ENCODE peak calls at places on chromosomes 6 and 20, in ten cellular contexts. O, R, N, E, Z, T, C, Y, D and P are unnamed samples.

GRCh38 chr20:36235892-36236785 is at the start of gene AAR2:
- DNase-seq in T (peak; percentile 92), D (peak; percentile 51), Z (peak; percentile 82), E (peak; percentile 43), C (peak; percentile 20), Y (peak; percentile 71), N (peak; percentile 81), R (peak; percentile 73), O (peak; percentile 72), P (peak; percentile 66)

GRCh38 chr6:142421285-142422202 is 119.7 kb downstream of the ADGRG6 start:
- DNase-seq in R (no peak), D (no peak), T (no peak), E (no peak), Z (no peak), O (no peak), C (no peak), Y (no peak), N (no peak), P (no peak)

GRCh38 chr6:145327497-145328055 is 407.7 kb downstream of the EPM2A start:
- DNase-seq in Y (no peak), D (no peak), Z (no peak), R (no peak), C (no peak), E (no peak), O (no peak), N (no peak), T (no peak), P (no peak)

GRCh38 chr6:3383525-3383924 is 73.3 kb downstream of the SLC22A23 start:
- DNase-seq in T (no peak), Y (no peak), D (peak; percentile 77), N (no peak), Z (no peak), E (no peak), O (no peak), C (no peak), R (no peak), P (no peak)

GRCh38 chr6:92271101-92271500 is 1148.3 kb downstream of the EPHA7 start:
- DNase-seq in N (no peak), O (no peak), E (no peak), D (no peak), T (no peak), Z (no peak), Y (no peak), C (no peak), R (no peak), P (no peak)

GRCh38 chr6:37595859-37596258 is 96.2 kb upstream of the CCDC167 start:
- DNase-seq in Y (no peak), R (no peak), C (no peak), D (no peak), Z (no peak), E (no peak), N (no peak), O (no peak), T (no peak), P (no peak)

GRCh38 chr20:54649511-54649962 is 174.1 kb downstream of the DOK5 start:
- DNase-seq in R (peak; percentile 86), C (peak; percentile 30), T (peak; percentile 89), E (peak; percentile 29), N (peak; percentile 75), D (peak; percentile 81), O (peak; percentile 39), Y (peak; percentile 37), Z (peak; percentile 75), P (peak; percentile 71)

GRCh38 chr20:49899551-49900383 is 15.6 kb downstream of the SPATA2 start:
- DNase-seq in N (no peak), E (no peak), O (no peak), D (no peak), Y (no peak), Z (no peak), C (no peak), T (no peak), R (no peak), P (no peak)

GRCh38 chr20:34579936-34580587 is 21.5 kb downstream of the MAP1LC3A start:
- DNase-seq in T (no peak), Y (no peak), D (peak; percentile 63), N (no peak), O (peak; percentile 63), Z (no peak), R (no peak), E (no peak), C (no peak), P (no peak)

GRCh38 chr6:41049548-41049947 is 3.5 kb upstream of the APOBEC2 start:
- DNase-seq in Y (no peak), E (no peak), O (no peak), D (no peak), Z (no peak), R (no peak), T (no peak), N (no peak), C (no peak), P (no peak)

GRCh38 chr6:155887431-155887830 is 431.8 kb upstream of the NOX3 start:
- DNase-seq in Z (no peak), T (no peak), C (no peak), R (no peak), N (no peak), Y (no peak), E (no peak), D (no peak), O (no peak), P (no peak)

GRCh38 chr20:34175072-34175471 is 63.0 kb upstream of the EIF2S2 start:
- DNase-seq in E (no peak), R (no peak), Z (no peak), O (no peak), N (no peak), T (no peak), D (no peak), Y (no peak), C (no peak), P (no peak)

GRCh38 chr20:21436186-21436585 is 38.9 kb upstream of the NKX2-4 start:
- DNase-seq in O (no peak), T (no peak), R (no peak), D (no peak), C (peak; percentile 39), Y (no peak), E (peak; percentile 19), N (no peak), Z (no peak), P (no peak)

GRCh38 chr6:112253505-112253841 is 894 bp downstream of the LAMA4 start:
- DNase-seq in C (no peak), D (no peak), O (no peak), E (no peak), T (no peak), Z (no peak), R (no peak), Y (no peak), N (no peak), P (no peak)

GRCh38 chr6:118581489-118581959 is 33.4 kb downstream of the PLN start:
- DNase-seq in Z (no peak), R (no peak), O (no peak), D (no peak), C (no peak), N (no peak), E (no peak), T (no peak), Y (no peak), P (peak; percentile 20)

GRCh38 chr6:90274481-90275030 is 22.1 kb downstream of the BACH2 start:
- DNase-seq in T (no peak), C (no peak), Z (no peak), N (no peak), R (no peak), O (peak; percentile 96), D (no peak), Y (no peak), E (no peak), P (no peak)

GRCh38 chr6:34473967-34474366 is 8.1 kb downstream of the PACSIN1 start:
- DNase-seq in Z (no peak), D (no peak), T (no peak), R (no peak), C (no peak), E (no peak), Y (no peak), N (no peak), O (no peak), P (no peak)

GRCh38 chr6:116764961-116765841 is at the start of gene FAM162B:
- DNase-seq in T (peak; percentile 76), Z (no peak), Y (peak; percentile 23), D (no peak), R (no peak), N (peak; percentile 81), C (no peak), O (no peak), E (no peak), P (peak; percentile 29)

GRCh38 chr6:157982297-157982579 is 575 bp downstream of the SYNJ2 start:
- DNase-seq in Y (peak; percentile 40), T (peak; percentile 82), Z (no peak), R (peak; percentile 15), E (no peak), D (peak; percentile 24), N (no peak), O (peak; percentile 60), C (no peak), P (no peak)

GRCh38 chr6:13089296-13089994 is 238.9 kb downstream of the TBC1D7 start:
- DNase-seq in C (no peak), R (no peak), T (no peak), D (no peak), E (no peak), N (no peak), Z (no peak), Y (no peak), O (no peak), P (no peak)

GRCh38 chr6:70421509-70421908 is 8.2 kb downstream of the FAM135A start:
- DNase-seq in R (no peak), Y (no peak), T (no peak), Z (no peak), N (no peak), C (no peak), E (no peak), D (no peak), O (no peak), P (no peak)

GRCh38 chr20:1160991-1161390 is 23.8 kb downstream of the TMEM74B start:
- DNase-seq in D (no peak), C (no peak), Z (no peak), E (no peak), R (no peak), N (no peak), O (no peak), T (no peak), Y (no peak), P (no peak)

GRCh38 chr6:20954325-20954724 is 420.1 kb downstream of the CDKAL1 start:
- DNase-seq in C (no peak), O (no peak), E (no peak), R (peak; percentile 10), Y (no peak), D (no peak), Z (no peak), T (no peak), N (no peak), P (no peak)

GRCh38 chr6:78462728-78463127 is 404.6 kb upstream of the IRAK1BP1 start:
- DNase-seq in Y (no peak), Z (no peak), R (no peak), N (no peak), T (no peak), E (no peak), D (no peak), O (no peak), C (no peak), P (no peak)

GRCh38 chr6:78810698-78811097 is 56.7 kb upstream of the IRAK1BP1 start:
- DNase-seq in Y (no peak), D (no peak), R (no peak), C (no peak), T (no peak), N (no peak), O (no peak), Z (no peak), E (no peak), P (no peak)

GRCh38 chr6:164085552-164086325 is 671.2 kb downstream of the QKI start:
- DNase-seq in O (no peak), D (peak; percentile 99), T (peak; percentile 92), Z (no peak), R (no peak), Y (no peak), E (no peak), C (peak; percentile 13), N (peak; percentile 87), P (no peak)

GRCh38 chr20:63085087-63085861 is 78.5 kb upstream of the BHLHE23 start:
- DNase-seq in D (no peak), R (no peak), E (no peak), N (no peak), Z (no peak), Y (no peak), T (peak; percentile 63), C (no peak), O (no peak), P (no peak)

GRCh38 chr6:96450760-96451116 is 70.9 kb upstream of the UFL1 start:
- DNase-seq in Y (no peak), E (no peak), C (no peak), R (no peak), N (no peak), T (no peak), D (no peak), Z (no peak), O (no peak), P (no peak)